ENCODE peak calls at places on chromosome 15, in eight cellular contexts. One of them, this sample, is unnamed.

GRCh38 chr15:92667291-92667904 is 11.8 kb upstream of the FAM174B start:
- DNase-seq in H7: peak; percentile 51
- DNase-seq in cerebellum: no peak
- DNase-seq in activated CD4-positive, alpha-beta T cell treated with anti-CD3 and anti-CD28 coated beads for 1 hour: no peak
- DNase-seq in EL: no peak
- DNase-seq in bronchial epithelial cell: no peak
- DNase-seq in hepatocyte: no peak
- DNase-seq in ovary: peak; percentile 44
- DNase-seq in this sample: no peak

GRCh38 chr15:39587291-39587909 is 6.5 kb downstream of the THBS1 start:
- DNase-seq in H7: no peak
- DNase-seq in cerebellum: no peak
- DNase-seq in activated CD4-positive, alpha-beta T cell treated with anti-CD3 and anti-CD28 coated beads for 1 hour: no peak
- DNase-seq in EL: peak; percentile 16
- DNase-seq in bronchial epithelial cell: no peak
- DNase-seq in hepatocyte: no peak
- DNase-seq in ovary: peak; percentile 44
- DNase-seq in this sample: no peak

GRCh38 chr15:41263891-41264351 is 32.9 kb downstream of the CHP1 start:
- DNase-seq in H7: peak; percentile 74
- DNase-seq in cerebellum: no peak
- DNase-seq in activated CD4-positive, alpha-beta T cell treated with anti-CD3 and anti-CD28 coated beads for 1 hour: no peak
- DNase-seq in EL: no peak
- DNase-seq in bronchial epithelial cell: no peak
- DNase-seq in hepatocyte: peak; percentile 33
- DNase-seq in ovary: no peak
- DNase-seq in this sample: no peak

GRCh38 chr15:49045691-49046112 is 544 bp downstream of the SECISBP2L start:
- DNase-seq in H7: no peak
- DNase-seq in cerebellum: peak; percentile 18
- DNase-seq in activated CD4-positive, alpha-beta T cell treated with anti-CD3 and anti-CD28 coated beads for 1 hour: no peak
- DNase-seq in EL: peak; percentile 42
- DNase-seq in bronchial epithelial cell: peak; percentile 34
- DNase-seq in hepatocyte: peak; percentile 32
- DNase-seq in ovary: no peak
- DNase-seq in this sample: no peak

GRCh38 chr15:26449296-26449695 is 323.6 kb downstream of the GABRB3 start:
- DNase-seq in H7: peak; percentile 22
- DNase-seq in cerebellum: no peak
- DNase-seq in activated CD4-positive, alpha-beta T cell treated with anti-CD3 and anti-CD28 coated beads for 1 hour: no peak
- DNase-seq in EL: no peak
- DNase-seq in bronchial epithelial cell: peak; percentile 65
- DNase-seq in hepatocyte: no peak
- DNase-seq in ovary: no peak
- DNase-seq in this sample: no peak

GRCh38 chr15:74193305-74193718 is 9.3 kb downstream of the STRA6 start:
- DNase-seq in H7: no peak
- DNase-seq in cerebellum: no peak
- DNase-seq in activated CD4-positive, alpha-beta T cell treated with anti-CD3 and anti-CD28 coated beads for 1 hour: no peak
- DNase-seq in EL: peak; percentile 93
- DNase-seq in bronchial epithelial cell: peak; percentile 99
- DNase-seq in hepatocyte: peak; percentile 46
- DNase-seq in ovary: no peak
- DNase-seq in this sample: no peak

GRCh38 chr15:100005013-100005412 is 271.8 kb upstream of the LYSMD4 start:
- DNase-seq in H7: no peak
- DNase-seq in cerebellum: no peak
- DNase-seq in activated CD4-positive, alpha-beta T cell treated with anti-CD3 and anti-CD28 coated beads for 1 hour: no peak
- DNase-seq in EL: peak; percentile 41
- DNase-seq in bronchial epithelial cell: no peak
- DNase-seq in hepatocyte: no peak
- DNase-seq in ovary: no peak
- DNase-seq in this sample: no peak

GRCh38 chr15:70348581-70349344 is 251.0 kb upstream of the TLE3 start:
- DNase-seq in H7: no peak
- DNase-seq in cerebellum: no peak
- DNase-seq in activated CD4-positive, alpha-beta T cell treated with anti-CD3 and anti-CD28 coated beads for 1 hour: no peak
- DNase-seq in EL: no peak
- DNase-seq in bronchial epithelial cell: no peak
- DNase-seq in hepatocyte: no peak
- DNase-seq in ovary: no peak
- DNase-seq in this sample: no peak

GRCh38 chr15:33675246-33675645 is 293.1 kb upstream of the CHRM5 start:
- DNase-seq in H7: peak; percentile 52
- DNase-seq in cerebellum: no peak
- DNase-seq in activated CD4-positive, alpha-beta T cell treated with anti-CD3 and anti-CD28 coated beads for 1 hour: no peak
- DNase-seq in EL: peak; percentile 10
- DNase-seq in bronchial epithelial cell: peak; percentile 56
- DNase-seq in hepatocyte: peak; percentile 25
- DNase-seq in ovary: no peak
- DNase-seq in this sample: no peak

GRCh38 chr15:99106417-99107220 is 1.7 kb downstream of the SYNM start:
- DNase-seq in H7: no peak
- DNase-seq in cerebellum: no peak
- DNase-seq in activated CD4-positive, alpha-beta T cell treated with anti-CD3 and anti-CD28 coated beads for 1 hour: no peak
- DNase-seq in EL: peak; percentile 23
- DNase-seq in bronchial epithelial cell: no peak
- DNase-seq in hepatocyte: no peak
- DNase-seq in ovary: peak; percentile 66
- DNase-seq in this sample: no peak

GRCh38 chr15:59371458-59372351 is 966 bp downstream of the MYO1E start:
- DNase-seq in H7: peak; percentile 90
- DNase-seq in cerebellum: peak; percentile 8
- DNase-seq in activated CD4-positive, alpha-beta T cell treated with anti-CD3 and anti-CD28 coated beads for 1 hour: no peak
- DNase-seq in EL: peak; percentile 40
- DNase-seq in bronchial epithelial cell: no peak
- DNase-seq in hepatocyte: peak; percentile 75
- DNase-seq in ovary: peak; percentile 26
- DNase-seq in this sample: no peak

GRCh38 chr15:44490628-44491027 is 46.3 kb upstream of the EIF3J start:
- DNase-seq in H7: no peak
- DNase-seq in cerebellum: no peak
- DNase-seq in activated CD4-positive, alpha-beta T cell treated with anti-CD3 and anti-CD28 coated beads for 1 hour: no peak
- DNase-seq in EL: peak; percentile 16
- DNase-seq in bronchial epithelial cell: peak; percentile 41
- DNase-seq in hepatocyte: no peak
- DNase-seq in ovary: no peak
- DNase-seq in this sample: no peak

GRCh38 chr15:59456114-59456513 is 18.1 kb downstream of the FAM81A start:
- DNase-seq in H7: no peak
- DNase-seq in cerebellum: no peak
- DNase-seq in activated CD4-positive, alpha-beta T cell treated with anti-CD3 and anti-CD28 coated beads for 1 hour: no peak
- DNase-seq in EL: no peak
- DNase-seq in bronchial epithelial cell: peak; percentile 84
- DNase-seq in hepatocyte: peak; percentile 28
- DNase-seq in ovary: no peak
- DNase-seq in this sample: no peak

GRCh38 chr15:44574734-44575133 is 37.8 kb downstream of the EIF3J start:
- DNase-seq in H7: no peak
- DNase-seq in cerebellum: no peak
- DNase-seq in activated CD4-positive, alpha-beta T cell treated with anti-CD3 and anti-CD28 coated beads for 1 hour: no peak
- DNase-seq in EL: no peak
- DNase-seq in bronchial epithelial cell: no peak
- DNase-seq in hepatocyte: no peak
- DNase-seq in ovary: no peak
- DNase-seq in this sample: no peak

This sample was measured in effector memory CD4-positive, alpha-beta T cell.